ENCODE peak calls at places on chromosomes 6 and 20, in four cellular contexts. L, O, K and R are unnamed samples.

GRCh38 chr20:8854566-8854965 is 214.3 kb upstream of the PLCB4 start:
- DNase-seq in K (peak), O (peak), L (peak), R (no peak)

GRCh38 chr6:15254074-15254975 is 8.5 kb downstream of the JARID2 start:
- DNase-seq in O (no peak), L (no peak), K (no peak), R (no peak)

GRCh38 chr20:58467572-58468330 is 47.4 kb downstream of the APCDD1L start:
- DNase-seq in K (no peak), L (no peak), O (no peak), R (no peak)

GRCh38 chr20:49397525-49397924 is 84.9 kb downstream of the KCNB1 start:
- DNase-seq in O (no peak), K (peak), L (peak), R (no peak)

GRCh38 chr20:37316116-37316774 is 26.8 kb downstream of the MANBAL start:
- DNase-seq in L (no peak), O (no peak), K (no peak), R (no peak)

GRCh38 chr6:132399376-132400074 is 1.8 kb downstream of the MOXD1 start:
- DNase-seq in K (no peak), L (peak), O (no peak), R (no peak)

GRCh38 chr6:160992323-160993314 is 1.1 kb downstream of the MAP3K4 start:
- DNase-seq in O (no peak), K (peak), L (peak), R (no peak)

GRCh38 chr6:118525913-118526490 is 22.1 kb upstream of the PLN start:
- DNase-seq in L (no peak), O (no peak), K (no peak), R (no peak)

GRCh38 chr6:162234631-162235030 is 492.9 kb downstream of the PRKN start:
- DNase-seq in O (no peak), L (no peak), K (no peak), R (no peak)

GRCh38 chr6:158340252-158340651 is 28.0 kb downstream of the TULP4 start:
- DNase-seq in L (no peak), O (no peak), K (no peak), R (no peak)

GRCh38 chr6:155108070-155108815 is 113.1 kb downstream of the TIAM2 start:
- DNase-seq in K (no peak), L (peak), O (no peak), R (no peak)

GRCh38 chr20:62214067-62214466 is 6.0 kb downstream of the HRH3 start:
- DNase-seq in L (no peak), O (no peak), K (no peak), R (no peak)